ENCODE peak calls at places on chromosomes 1 and 21, in eight cellular contexts. T is H9, J is DND-41, V is GM23338, A is GM23248, H is hepatocyte, P is OCI-LY7, K is IMR-90. G is an unnamed sample.

GRCh38 chr21:31503467-31503866 is 156.0 kb upstream of the SOD1 start:
- DNase-seq in T (no peak), J (no peak), V (no peak), A (no peak), H (no peak), P (no peak), K (no peak), G (no peak)

GRCh38 chr1:225771661-225772322 is 5.8 kb upstream of the SRP9 start:
- DNase-seq in T (no peak), J (no peak), V (no peak), A (no peak), H (no peak), P (no peak), K (no peak), G (no peak)

GRCh38 chr1:246784621-246785535 is 60.7 kb downstream of the SCCPDH start:
- DNase-seq in T (no peak), J (peak; percentile 48), V (no peak), A (peak; percentile 76), H (no peak), P (no peak), K (peak; percentile 47), G (peak; percentile 59)

GRCh38 chr1:168121314-168122029 is 15.3 kb downstream of the GPR161 start:
- DNase-seq in T (no peak), J (no peak), V (no peak), A (peak; percentile 79), H (peak; percentile 57), P (no peak), K (peak; percentile 88), G (peak; percentile 20)

GRCh38 chr1:43947061-43947889 is 525 bp downstream of the IPO13 start:
- DNase-seq in T (no peak), J (peak; percentile 28), V (no peak), A (no peak), H (no peak), P (no peak), K (no peak), G (no peak)

GRCh38 chr1:36304521-36304920 is 1.6 kb upstream of the SH3D21 start:
- DNase-seq in T (no peak), J (no peak), V (no peak), A (no peak), H (no peak), P (no peak), K (no peak), G (no peak)

GRCh38 chr1:216310776-216311175 is 112.5 kb downstream of the USH2A start:
- DNase-seq in T (peak; percentile 75), J (no peak), V (peak; percentile 90), A (peak; percentile 36), H (peak; percentile 50), P (peak; percentile 5), K (peak; percentile 50), G (peak; percentile 62)

GRCh38 chr1:185291159-185291558 is 25.9 kb downstream of the IVNS1ABP start:
- DNase-seq in T (no peak), J (no peak), V (no peak), A (no peak), H (no peak), P (no peak), K (no peak), G (no peak)

GRCh38 chr1:2628191-2628932 is 4.5 kb downstream of the MMEL1 start:
- DNase-seq in T (no peak), J (no peak), V (peak; percentile 32), A (no peak), H (no peak), P (no peak), K (no peak), G (no peak)

GRCh38 chr1:42733415-42734200 is 6.4 kb downstream of the CLDN19 start:
- DNase-seq in T (no peak), J (no peak), V (no peak), A (no peak), H (no peak), P (no peak), K (no peak), G (no peak)

GRCh38 chr1:245874942-245875580 is 632.0 kb downstream of the SMYD3 start:
- DNase-seq in T (no peak), J (no peak), V (no peak), A (peak; percentile 97), H (peak; percentile 93), P (no peak), K (peak; percentile 100), G (peak; percentile 95)

GRCh38 chr1:161200992-161201827 is 957 bp upstream of the NDUFS2 start:
- DNase-seq in T (no peak), J (no peak), V (peak; percentile 42), A (peak; percentile 86), H (no peak), P (no peak), K (peak; percentile 69), G (no peak)

GRCh38 chr1:33371334-33371733 is 50.4 kb upstream of the A3GALT2 start:
- DNase-seq in T (no peak), J (no peak), V (no peak), A (no peak), H (no peak), P (no peak), K (no peak), G (no peak)

GRCh38 chr1:93623436-93623835 is 58.2 kb downstream of the BCAR3 start:
- DNase-seq in T (no peak), J (no peak), V (no peak), A (peak; percentile 67), H (no peak), P (no peak), K (no peak), G (no peak)

GRCh38 chr1:44776749-44777068 is 1.4 kb downstream of the RPS8 start:
- DNase-seq in T (no peak), J (no peak), V (no peak), A (no peak), H (no peak), P (no peak), K (no peak), G (no peak)

GRCh38 chr1:9093581-9093980 is 24.1 kb upstream of the SLC2A5 start:
- DNase-seq in T (no peak), J (no peak), V (no peak), A (no peak), H (no peak), P (no peak), K (no peak), G (no peak)

GRCh38 chr1:9097947-9098705 is 28.7 kb upstream of the SLC2A5 start:
- DNase-seq in T (no peak), J (no peak), V (no peak), A (no peak), H (no peak), P (no peak), K (no peak), G (no peak)

GRCh38 chr1:9095818-9096217 is 26.4 kb upstream of the SLC2A5 start:
- DNase-seq in T (no peak), J (no peak), V (no peak), A (no peak), H (no peak), P (no peak), K (no peak), G (no peak)

GRCh38 chr1:9087411-9087810 is 18.0 kb upstream of the SLC2A5 start:
- DNase-seq in T (no peak), J (no peak), V (no peak), A (no peak), H (no peak), P (no peak), K (no peak), G (no peak)

DNA sequence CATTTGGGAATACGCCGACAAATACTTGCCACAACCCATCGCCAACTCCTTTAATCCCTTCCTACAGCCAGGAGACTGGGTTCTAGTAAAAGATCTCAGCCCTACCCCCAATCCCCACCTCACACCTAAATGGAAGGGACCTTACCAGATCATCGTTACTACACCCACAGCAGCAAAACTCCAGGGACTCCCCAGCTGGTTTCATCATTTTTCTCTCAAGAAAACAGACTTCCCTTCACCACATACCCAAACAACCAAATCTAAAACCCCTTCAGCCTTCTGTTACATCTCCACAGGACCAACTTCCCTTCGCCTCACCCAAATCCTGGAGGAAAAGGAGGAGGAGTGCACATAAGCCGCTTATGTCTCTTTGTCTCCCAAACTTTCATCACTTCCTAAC is 23.7 kb upstream of the SLC2A5 start:
- DNase-seq in T (no peak), J (no peak), V (no peak), A (no peak), H (no peak), P (no peak), K (no peak), G (no peak)
- H3K4me1 ChIP-seq in T (no peaks in the 10 kb centered on the region), J (no peaks in the 10 kb centered on the region), V (no peaks in the 10 kb centered on the region), A (no peaks in the 10 kb centered on the region), H (no peaks in the 10 kb centered on the region), P (no peaks in the 10 kb centered on the region), K (no peaks in the 10 kb centered on the region), G (no peaks in the 10 kb centered on the region)

DNA sequence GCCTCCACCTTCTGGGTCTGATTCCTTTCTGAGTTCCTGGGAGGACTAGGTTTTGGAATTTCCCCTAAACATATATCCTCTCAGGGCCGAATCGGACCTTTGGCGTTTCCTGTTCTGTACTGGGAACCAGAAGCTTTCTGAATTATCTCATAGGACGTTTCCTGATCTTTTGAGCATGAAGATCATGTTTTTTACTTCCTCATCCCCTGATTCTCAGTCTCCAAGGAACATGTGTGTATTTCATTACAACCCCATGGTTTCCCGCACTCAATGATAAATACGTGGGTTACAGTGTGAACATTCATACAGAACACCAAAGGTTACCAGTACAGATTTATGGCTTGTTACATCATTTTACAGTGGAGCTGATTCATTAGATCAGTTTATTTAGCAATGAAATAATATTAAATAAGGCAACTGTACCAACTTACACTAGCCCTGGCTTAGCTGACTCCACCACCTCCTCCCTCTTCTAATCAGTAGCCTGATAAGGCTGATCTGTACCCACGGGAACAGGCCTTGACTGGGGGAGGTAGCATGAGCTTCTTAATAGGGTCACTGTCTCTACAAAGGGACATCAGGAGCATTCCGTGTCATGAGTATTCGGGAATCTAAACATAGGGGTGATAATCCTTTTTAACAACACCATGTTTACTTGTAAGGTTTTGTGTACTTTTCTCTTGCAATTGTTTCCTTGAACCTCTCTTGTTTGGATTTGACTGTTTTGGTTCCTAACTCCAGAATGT is 57.8 kb upstream of the ERRFI1 start:
- DNase-seq in T (no peak), J (no peak), V (no peak), A (peak; percentile 76), H (no peak), P (no peak), K (peak; percentile 90), G (peak; percentile 92)
- H2AFZ ChIP-seq in T (no peak overlapping the region), J (no peak overlapping the region), V (peak overlapping the region; percentile 32), A (peak overlapping the region; percentile 16), H (no peak overlapping the region), P (no peak overlapping the region), K (peak overlapping the region; percentile 57), G (no peak overlapping the region)

GRCh38 chr1:180239145-180240096 is 9.4 kb downstream of the LHX4 start:
- DNase-seq in T (no peak), J (no peak), V (peak; percentile 68), A (no peak), H (no peak), P (no peak), K (no peak), G (no peak)
- H3K4me1 ChIP-seq in T (peaks cover 11% of the 10 kb centered on the region), J (no peaks in the 10 kb centered on the region), V (peaks cover 61% of the 10 kb centered on the region), A (no peaks in the 10 kb centered on the region), H (peaks cover under 1% of the 10 kb centered on the region), P (no peaks in the 10 kb centered on the region), K (no peaks in the 10 kb centered on the region), G (peaks cover 11% of the 10 kb centered on the region)

GRCh38 chr1:214609692-214610091 is 6.7 kb downstream of the CENPF start:
- DNase-seq in T (no peak), J (no peak), V (no peak), A (no peak), H (no peak), P (no peak), K (no peak), G (no peak)

GRCh38 chr1:214602764-214603657 is at the start of gene CENPF:
- DNase-seq in T (peak; percentile 99), J (peak; percentile 97), V (peak; percentile 100), A (peak; percentile 99), H (peak; percentile 98), P (peak; percentile 97), K (peak; percentile 99), G (peak; percentile 99)

GRCh38 chr1:214604543-214604942 is 1.5 kb downstream of the CENPF start:
- DNase-seq in T (no peak), J (no peak), V (no peak), A (peak; percentile 48), H (no peak), P (no peak), K (peak; percentile 33), G (peak; percentile 43)

GRCh38 chr1:214603819-214604252 is 841 bp downstream of the CENPF start:
- DNase-seq in T (no peak), J (no peak), V (peak; percentile 26), A (peak; percentile 45), H (no peak), P (peak; percentile 25), K (no peak), G (peak; percentile 21)
- H2AFZ ChIP-seq in T (no peak overlapping the region), J (peak overlapping the region; percentile 90), V (peak overlapping the region; percentile 53), A (peak overlapping the region; percentile 86), H (peak overlapping the region; percentile 57), P (no peak overlapping the region), K (peak overlapping the region; percentile 84), G (peak overlapping the region; percentile 36)

G was measured in mesenchymal stem cell.